ENCODE peak calls at places on chromosomes 7 and 10, in eight cellular contexts. One of them, this sample, is unnamed.

GRCh38 chr10:96878071-96878470 is 46.0 kb downstream of the LCOR start:
- DNase-seq in HCT116: no peak
- DNase-seq in Peyer's patch: no peak
- DNase-seq in HepG2: no peak
- DNase-seq in heart left ventricle: no peak
- DNase-seq in gastrocnemius medialis: no peak
- DNase-seq in body of pancreas: no peak
- DNase-seq in H54: no peak
- DNase-seq in this sample: no peak

GRCh38 chr7:151968357-151968756 is 12.1 kb downstream of the GALNTL5 start:
- DNase-seq in HCT116: no peak
- DNase-seq in Peyer's patch: no peak
- DNase-seq in HepG2: no peak
- DNase-seq in heart left ventricle: no peak
- DNase-seq in gastrocnemius medialis: no peak
- DNase-seq in body of pancreas: no peak
- DNase-seq in H54: no peak
- DNase-seq in this sample: no peak

GRCh38 chr10:110138197-110138812 is 69.1 kb upstream of the MXI1 start:
- DNase-seq in HCT116: peak
- DNase-seq in Peyer's patch: no peak
- DNase-seq in HepG2: peak
- DNase-seq in heart left ventricle: no peak
- DNase-seq in gastrocnemius medialis: no peak
- DNase-seq in body of pancreas: no peak
- DNase-seq in H54: no peak
- DNase-seq in this sample: no peak

GRCh38 chr10:103894454-103894853 is 23.5 kb downstream of the STN1 start:
- DNase-seq in HCT116: no peak
- DNase-seq in Peyer's patch: no peak
- DNase-seq in HepG2: no peak
- DNase-seq in heart left ventricle: no peak
- DNase-seq in gastrocnemius medialis: no peak
- DNase-seq in body of pancreas: no peak
- DNase-seq in H54: no peak
- DNase-seq in this sample: no peak

GRCh38 chr7:27459729-27460048 is 203.0 kb downstream of the HIBADH start:
- DNase-seq in HCT116: no peak
- DNase-seq in Peyer's patch: no peak
- DNase-seq in HepG2: no peak
- DNase-seq in heart left ventricle: no peak
- DNase-seq in gastrocnemius medialis: no peak
- DNase-seq in body of pancreas: no peak
- DNase-seq in H54: no peak
- DNase-seq in this sample: no peak

GRCh38 chr10:34235164-34235832 is 579.8 kb downstream of the PARD3 start:
- DNase-seq in HCT116: no peak
- DNase-seq in Peyer's patch: no peak
- DNase-seq in HepG2: no peak
- DNase-seq in heart left ventricle: no peak
- DNase-seq in gastrocnemius medialis: peak
- DNase-seq in body of pancreas: no peak
- DNase-seq in H54: peak
- DNase-seq in this sample: no peak

GRCh38 chr7:133419036-133419435 is 166.2 kb downstream of the EXOC4 start:
- DNase-seq in HCT116: no peak
- DNase-seq in Peyer's patch: no peak
- DNase-seq in HepG2: no peak
- DNase-seq in heart left ventricle: no peak
- DNase-seq in gastrocnemius medialis: no peak
- DNase-seq in body of pancreas: no peak
- DNase-seq in H54: no peak
- DNase-seq in this sample: no peak

GRCh38 chr7:4905171-4905570 is 21.7 kb upstream of the RADIL start:
- DNase-seq in HCT116: no peak
- DNase-seq in Peyer's patch: no peak
- DNase-seq in HepG2: no peak
- DNase-seq in heart left ventricle: no peak
- DNase-seq in gastrocnemius medialis: no peak
- DNase-seq in body of pancreas: no peak
- DNase-seq in H54: no peak
- DNase-seq in this sample: no peak

GRCh38 chr10:55813451-55814170 is 547.4 kb downstream of the ZWINT start:
- DNase-seq in HCT116: no peak
- DNase-seq in Peyer's patch: no peak
- DNase-seq in HepG2: no peak
- DNase-seq in heart left ventricle: no peak
- DNase-seq in gastrocnemius medialis: no peak
- DNase-seq in body of pancreas: no peak
- DNase-seq in H54: no peak
- DNase-seq in this sample: no peak

GRCh38 chr10:130809181-130809580 is 502.3 kb downstream of the TCERG1L start:
- DNase-seq in HCT116: no peak
- DNase-seq in Peyer's patch: no peak
- DNase-seq in HepG2: no peak
- DNase-seq in heart left ventricle: no peak
- DNase-seq in gastrocnemius medialis: no peak
- DNase-seq in body of pancreas: no peak
- DNase-seq in H54: no peak
- DNase-seq in this sample: no peak

GRCh38 chr7:117896339-117896738 is 23.1 kb upstream of the CTTNBP2 start:
- DNase-seq in HCT116: no peak
- DNase-seq in Peyer's patch: no peak
- DNase-seq in HepG2: no peak
- DNase-seq in heart left ventricle: no peak
- DNase-seq in gastrocnemius medialis: no peak
- DNase-seq in body of pancreas: no peak
- DNase-seq in H54: no peak
- DNase-seq in this sample: no peak

GRCh38 chr7:140080919-140081318 is 18.2 kb upstream of the PARP12 start:
- DNase-seq in HCT116: no peak
- DNase-seq in Peyer's patch: no peak
- DNase-seq in HepG2: no peak
- DNase-seq in heart left ventricle: no peak
- DNase-seq in gastrocnemius medialis: no peak
- DNase-seq in body of pancreas: no peak
- DNase-seq in H54: no peak
- DNase-seq in this sample: no peak

GRCh38 chr7:85186521-85187241 is at the start of gene SEMA3D:
- DNase-seq in HCT116: peak
- DNase-seq in Peyer's patch: peak
- DNase-seq in HepG2: peak
- DNase-seq in heart left ventricle: peak
- DNase-seq in gastrocnemius medialis: peak
- DNase-seq in body of pancreas: peak
- DNase-seq in H54: peak
- DNase-seq in this sample: peak

GRCh38 chr7:143256932-143257331 is 6.3 kb upstream of the GSTK1 start:
- DNase-seq in HCT116: no peak
- DNase-seq in Peyer's patch: no peak
- DNase-seq in HepG2: no peak
- DNase-seq in heart left ventricle: no peak
- DNase-seq in gastrocnemius medialis: no peak
- DNase-seq in body of pancreas: no peak
- DNase-seq in H54: no peak
- DNase-seq in this sample: no peak

GRCh38 chr7:33841658-33842057 is 63.7 kb upstream of the BMPER start:
- DNase-seq in HCT116: no peak
- DNase-seq in Peyer's patch: no peak
- DNase-seq in HepG2: no peak
- DNase-seq in heart left ventricle: no peak
- DNase-seq in gastrocnemius medialis: no peak
- DNase-seq in body of pancreas: no peak
- DNase-seq in H54: no peak
- DNase-seq in this sample: no peak

GRCh38 chr10:49089789-49090595 is 25.3 kb downstream of the VSTM4 start:
- DNase-seq in HCT116: no peak
- DNase-seq in Peyer's patch: peak
- DNase-seq in HepG2: no peak
- DNase-seq in heart left ventricle: no peak
- DNase-seq in gastrocnemius medialis: no peak
- DNase-seq in body of pancreas: no peak
- DNase-seq in H54: no peak
- DNase-seq in this sample: no peak

GRCh38 chr10:100995171-100995570 is 4.4 kb upstream of the LZTS2 start:
- DNase-seq in HCT116: no peak
- DNase-seq in Peyer's patch: no peak
- DNase-seq in HepG2: no peak
- DNase-seq in heart left ventricle: no peak
- DNase-seq in gastrocnemius medialis: no peak
- DNase-seq in body of pancreas: no peak
- DNase-seq in H54: no peak
- DNase-seq in this sample: no peak

DNA sequence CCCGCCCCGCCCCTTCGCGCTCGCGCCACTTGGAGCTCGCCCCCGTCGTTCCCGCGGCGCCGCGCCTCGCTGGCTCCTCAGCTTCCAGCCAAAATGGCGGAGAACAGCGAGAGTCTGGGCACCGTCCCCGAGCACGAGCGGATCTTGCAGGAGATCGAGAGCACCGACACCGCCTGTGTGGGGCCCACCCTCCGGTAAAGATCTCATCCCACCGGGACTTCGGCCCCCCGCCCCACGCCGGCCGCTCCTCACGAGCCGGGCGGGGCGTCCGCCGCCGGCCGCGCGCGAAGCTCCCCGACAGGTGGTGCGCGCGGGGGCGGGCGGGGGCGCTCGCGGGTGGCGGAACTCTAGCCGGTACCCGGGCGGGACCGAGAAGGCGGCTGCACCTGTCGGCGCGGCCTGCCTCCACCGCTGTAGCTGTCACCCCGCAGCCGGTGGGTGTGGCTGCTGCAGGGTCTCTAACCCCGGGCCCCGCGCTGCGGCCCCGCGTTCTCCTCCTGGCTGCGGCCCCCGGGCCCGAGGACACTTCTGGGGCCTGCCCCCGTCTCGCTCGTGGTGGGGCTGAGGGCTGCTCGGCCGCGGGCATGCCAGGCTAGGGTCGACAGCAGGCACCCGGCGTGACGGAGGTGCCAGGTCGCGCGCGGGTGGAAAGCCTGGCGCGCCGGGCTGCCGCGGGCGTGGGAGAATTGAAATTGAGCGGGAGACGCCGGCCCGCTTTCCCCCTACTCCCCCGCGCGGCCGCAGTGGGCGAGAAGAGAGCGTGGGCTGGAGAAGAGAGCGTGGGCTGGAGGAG is at the start of gene EXOC6:
- DNase-seq in HCT116: peak
- DNase-seq in Peyer's patch: peak
- DNase-seq in HepG2: peak
- DNase-seq in heart left ventricle: peak
- DNase-seq in gastrocnemius medialis: peak
- DNase-seq in body of pancreas: peak
- DNase-seq in H54: peak
- DNase-seq in this sample: peak
- TF ChIP-seq POLR2A in HCT116: no peak
- TF ChIP-seq POLR2A in Peyer's patch: peak
- TF ChIP-seq POLR2A in HepG2: peak
- TF ChIP-seq POLR2A in heart left ventricle: no peak
- TF ChIP-seq POLR2A in gastrocnemius medialis: no peak
- TF ChIP-seq POLR2A in body of pancreas: peak
- TF ChIP-seq POLR2A in H54: peak
- TF ChIP-seq POLR2A in this sample: peak

DNA sequence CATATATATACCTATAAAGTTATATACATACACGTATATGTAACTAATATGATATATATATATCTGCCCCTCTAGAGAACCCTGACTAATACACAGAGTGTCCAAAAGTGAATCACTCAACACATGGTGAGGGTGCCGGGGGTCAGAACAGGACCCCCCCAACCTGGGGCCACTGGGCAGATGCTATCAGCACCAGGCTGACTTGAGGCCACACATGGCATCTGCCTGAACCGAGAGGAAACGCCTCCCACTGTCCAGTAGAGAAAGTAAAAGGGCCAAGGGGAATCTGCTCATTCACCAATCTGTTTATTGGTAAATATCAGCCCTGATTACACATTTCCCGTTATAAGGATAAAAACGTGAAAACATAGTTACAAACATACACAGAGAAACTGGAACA is 218.3 kb downstream of the PTPRN2 start:
- DNase-seq in HCT116: no peak
- DNase-seq in Peyer's patch: no peak
- DNase-seq in HepG2: no peak
- DNase-seq in heart left ventricle: no peak
- DNase-seq in gastrocnemius medialis: no peak
- DNase-seq in body of pancreas: no peak
- DNase-seq in H54: no peak
- DNase-seq in this sample: no peak
- TF ChIP-seq POLR2A in HCT116: no peak
- TF ChIP-seq POLR2A in Peyer's patch: no peak
- TF ChIP-seq POLR2A in HepG2: no peak
- TF ChIP-seq POLR2A in heart left ventricle: no peak
- TF ChIP-seq POLR2A in gastrocnemius medialis: no peak
- TF ChIP-seq POLR2A in body of pancreas: no peak
- TF ChIP-seq POLR2A in H54: no peak
- TF ChIP-seq POLR2A in this sample: no peak

GRCh38 chr10:32958085-32958991 is at the start of gene ITGB1:
- DNase-seq in HCT116: peak
- DNase-seq in Peyer's patch: peak
- DNase-seq in HepG2: peak
- DNase-seq in heart left ventricle: peak
- DNase-seq in gastrocnemius medialis: peak
- DNase-seq in body of pancreas: peak
- DNase-seq in H54: peak
- DNase-seq in this sample: peak

GRCh38 chr10:32956365-32957197 is 1.4 kb downstream of the ITGB1 start:
- DNase-seq in HCT116: no peak
- DNase-seq in Peyer's patch: no peak
- DNase-seq in HepG2: no peak
- DNase-seq in heart left ventricle: no peak
- DNase-seq in gastrocnemius medialis: no peak
- DNase-seq in body of pancreas: no peak
- DNase-seq in H54: no peak
- DNase-seq in this sample: no peak

GRCh38 chr10:32955790-32956189 is 2.2 kb downstream of the ITGB1 start:
- DNase-seq in HCT116: no peak
- DNase-seq in Peyer's patch: no peak
- DNase-seq in HepG2: no peak
- DNase-seq in heart left ventricle: no peak
- DNase-seq in gastrocnemius medialis: no peak
- DNase-seq in body of pancreas: no peak
- DNase-seq in H54: no peak
- DNase-seq in this sample: no peak

GRCh38 chr10:32958992-32959703 is 1.1 kb upstream of the ITGB1 start:
- DNase-seq in HCT116: no peak
- DNase-seq in Peyer's patch: no peak
- DNase-seq in HepG2: no peak
- DNase-seq in heart left ventricle: no peak
- DNase-seq in gastrocnemius medialis: no peak
- DNase-seq in body of pancreas: no peak
- DNase-seq in H54: no peak
- DNase-seq in this sample: no peak

GRCh38 chr10:32957341-32958084 is 517 bp downstream of the ITGB1 start:
- DNase-seq in HCT116: no peak
- DNase-seq in Peyer's patch: peak
- DNase-seq in HepG2: no peak
- DNase-seq in heart left ventricle: peak
- DNase-seq in gastrocnemius medialis: peak
- DNase-seq in body of pancreas: peak
- DNase-seq in H54: no peak
- DNase-seq in this sample: peak
- TF ChIP-seq POLR2A in HCT116: no peak
- TF ChIP-seq POLR2A in Peyer's patch: no peak
- TF ChIP-seq POLR2A in HepG2: no peak
- TF ChIP-seq POLR2A in heart left ventricle: peak
- TF ChIP-seq POLR2A in gastrocnemius medialis: no peak
- TF ChIP-seq POLR2A in body of pancreas: no peak
- TF ChIP-seq POLR2A in H54: no peak
- TF ChIP-seq POLR2A in this sample: no peak

GRCh38 chr7:102472126-102473041 is 6.3 kb downstream of the POLR2J start:
- DNase-seq in HCT116: no peak
- DNase-seq in Peyer's patch: peak
- DNase-seq in HepG2: no peak
- DNase-seq in heart left ventricle: peak
- DNase-seq in gastrocnemius medialis: peak
- DNase-seq in body of pancreas: no peak
- DNase-seq in H54: no peak
- DNase-seq in this sample: peak
- TF ChIP-seq POLR2A in HCT116: no peak
- TF ChIP-seq POLR2A in Peyer's patch: no peak
- TF ChIP-seq POLR2A in HepG2: no peak
- TF ChIP-seq POLR2A in heart left ventricle: no peak
- TF ChIP-seq POLR2A in gastrocnemius medialis: no peak
- TF ChIP-seq POLR2A in body of pancreas: no peak
- TF ChIP-seq POLR2A in H54: peak
- TF ChIP-seq POLR2A in this sample: no peak